ENCODE peak calls at places on chromosomes 5 and 9, in six cellular contexts. One of them, this sample, is unnamed.
A peak's percentile ranks its signal among the peaks of the same experiment; 100 is the strongest.

GRCh38 chr5:150710165-150710564 is 9.3 kb upstream of the RBM22 start:
- DNase-seq in A549: peak; percentile 14
- DNase-seq in sigmoid colon: no peak
- DNase-seq in GM23248: peak; percentile 30
- DNase-seq in tibial nerve: no peak
- DNase-seq in Peyer's patch: no peak
- DNase-seq in this sample: no peak

GRCh38 chr5:135429326-135429725 is 17.8 kb downstream of the DCANP1 start:
- DNase-seq in Peyer's patch: no peak
- DNase-seq in tibial nerve: no peak
- DNase-seq in sigmoid colon: no peak
- DNase-seq in A549: no peak
- DNase-seq in GM23248: no peak
- DNase-seq in this sample: no peak

GRCh38 chr9:114539718-114540410 is 34.6 kb upstream of the WHRN start:
- DNase-seq in tibial nerve: no peak
- DNase-seq in Peyer's patch: no peak
- DNase-seq in GM23248: no peak
- DNase-seq in A549: no peak
- DNase-seq in sigmoid colon: no peak
- DNase-seq in this sample: no peak

GRCh38 chr9:100600511-100601079 is 22.7 kb downstream of the CAVIN4 start:
- DNase-seq in GM23248: no peak
- DNase-seq in tibial nerve: no peak
- DNase-seq in Peyer's patch: no peak
- DNase-seq in sigmoid colon: no peak
- DNase-seq in A549: no peak
- DNase-seq in this sample: no peak

GRCh38 chr5:939368-939767 is 46.7 kb downstream of the TRIP13 start:
- DNase-seq in tibial nerve: no peak
- DNase-seq in sigmoid colon: peak; percentile 34
- DNase-seq in A549: no peak
- DNase-seq in Peyer's patch: no peak
- DNase-seq in GM23248: no peak
- DNase-seq in this sample: no peak

GRCh38 chr5:81021486-81021885 is 61.3 kb downstream of the RASGRF2 start:
- DNase-seq in Peyer's patch: no peak
- DNase-seq in sigmoid colon: no peak
- DNase-seq in tibial nerve: no peak
- DNase-seq in A549: no peak
- DNase-seq in GM23248: no peak
- DNase-seq in this sample: no peak

GRCh38 chr5:138503487-138504270 is 38.4 kb downstream of the EGR1 start:
- DNase-seq in GM23248: peak; percentile 80
- DNase-seq in A549: peak; percentile 67
- DNase-seq in Peyer's patch: no peak
- DNase-seq in sigmoid colon: no peak
- DNase-seq in tibial nerve: no peak
- DNase-seq in this sample: no peak

GRCh38 chr5:573976-574375 is 38.2 kb upstream of the CEP72 start:
- DNase-seq in A549: no peak
- DNase-seq in tibial nerve: no peak
- DNase-seq in sigmoid colon: peak; percentile 57
- DNase-seq in GM23248: no peak
- DNase-seq in Peyer's patch: peak; percentile 0
- DNase-seq in this sample: no peak

GRCh38 chr5:79858097-79858723 is 132.9 kb downstream of the MTX3 start:
- DNase-seq in A549: peak; percentile 56
- DNase-seq in Peyer's patch: peak; percentile 69
- DNase-seq in sigmoid colon: peak; percentile 84
- DNase-seq in tibial nerve: peak; percentile 69
- DNase-seq in GM23248: peak; percentile 55
- DNase-seq in this sample: peak; percentile 14

GRCh38 chr5:35904443-35905132 is 33.8 kb downstream of the CAPSL start:
- DNase-seq in sigmoid colon: no peak
- DNase-seq in A549: no peak
- DNase-seq in Peyer's patch: no peak
- DNase-seq in GM23248: no peak
- DNase-seq in tibial nerve: no peak
- DNase-seq in this sample: no peak

GRCh38 chr5:39440964-39441363 is 16.2 kb upstream of the DAB2 start:
- DNase-seq in GM23248: peak; percentile 64
- DNase-seq in A549: no peak
- DNase-seq in tibial nerve: no peak
- DNase-seq in Peyer's patch: no peak
- DNase-seq in sigmoid colon: no peak
- DNase-seq in this sample: no peak

GRCh38 chr9:125568616-125569015 is 138.4 kb downstream of the MAPKAP1 start:
- DNase-seq in GM23248: peak; percentile 68
- DNase-seq in Peyer's patch: no peak
- DNase-seq in A549: no peak
- DNase-seq in sigmoid colon: no peak
- DNase-seq in tibial nerve: no peak
- DNase-seq in this sample: no peak

GRCh38 chr5:73901045-73901444 is 275.0 kb downstream of the ARHGEF28 start:
- DNase-seq in A549: peak; percentile 78
- DNase-seq in tibial nerve: peak; percentile 31
- DNase-seq in sigmoid colon: no peak
- DNase-seq in Peyer's patch: no peak
- DNase-seq in GM23248: no peak
- DNase-seq in this sample: no peak

GRCh38 chr5:39473156-39473779 is 48.5 kb upstream of the DAB2 start:
- DNase-seq in GM23248: peak; percentile 76
- DNase-seq in A549: no peak
- DNase-seq in Peyer's patch: no peak
- DNase-seq in tibial nerve: no peak
- DNase-seq in sigmoid colon: no peak
- DNase-seq in this sample: no peak

GRCh38 chr5:112977440-112977861 is 853 bp downstream of the DCP2 start:
- DNase-seq in sigmoid colon: no peak
- DNase-seq in tibial nerve: no peak
- DNase-seq in Peyer's patch: no peak
- DNase-seq in A549: no peak
- DNase-seq in GM23248: peak; percentile 55
- DNase-seq in this sample: no peak

GRCh38 chr5:80796861-80797260 is 142.1 kb upstream of the DHFR start:
- DNase-seq in A549: no peak
- DNase-seq in sigmoid colon: no peak
- DNase-seq in tibial nerve: no peak
- DNase-seq in GM23248: no peak
- DNase-seq in Peyer's patch: no peak
- DNase-seq in this sample: no peak

GRCh38 chr5:83085106-83085505 is 7.8 kb downstream of the XRCC4 start:
- DNase-seq in A549: no peak
- DNase-seq in Peyer's patch: no peak
- DNase-seq in sigmoid colon: no peak
- DNase-seq in GM23248: no peak
- DNase-seq in tibial nerve: no peak
- DNase-seq in this sample: no peak

GRCh38 chr5:124124711-124125229 is 612.8 kb downstream of the CSNK1G3 start:
- DNase-seq in GM23248: peak; percentile 34
- DNase-seq in Peyer's patch: no peak
- DNase-seq in A549: no peak
- DNase-seq in sigmoid colon: no peak
- DNase-seq in tibial nerve: no peak
- DNase-seq in this sample: no peak
- H3K27ac ChIP-seq in GM23248: no peak overlapping the region
- H3K27ac ChIP-seq in Peyer's patch: no peak overlapping the region
- H3K27ac ChIP-seq in A549: no peak overlapping the region
- H3K27ac ChIP-seq in sigmoid colon: no peak overlapping the region
- H3K27ac ChIP-seq in tibial nerve: no peak overlapping the region
- H3K27ac ChIP-seq in this sample: no peak overlapping the region

GRCh38 chr5:174692982-174693422 is 31.4 kb upstream of the MSX2 start:
- DNase-seq in sigmoid colon: no peak
- DNase-seq in tibial nerve: no peak
- DNase-seq in A549: no peak
- DNase-seq in Peyer's patch: no peak
- DNase-seq in GM23248: no peak
- DNase-seq in this sample: no peak

GRCh38 chr5:174688441-174689354 is 35.7 kb upstream of the MSX2 start:
- DNase-seq in tibial nerve: no peak
- DNase-seq in A549: no peak
- DNase-seq in Peyer's patch: no peak
- DNase-seq in sigmoid colon: no peak
- DNase-seq in GM23248: no peak
- DNase-seq in this sample: no peak

GRCh38 chr5:174693697-174694400 is 30.5 kb upstream of the MSX2 start:
- DNase-seq in A549: peak; percentile 37
- DNase-seq in GM23248: no peak
- DNase-seq in tibial nerve: no peak
- DNase-seq in Peyer's patch: no peak
- DNase-seq in sigmoid colon: peak; percentile 54
- DNase-seq in this sample: no peak

GRCh38 chr5:174690256-174690655 is 34.1 kb upstream of the MSX2 start:
- DNase-seq in GM23248: peak; percentile 17
- DNase-seq in Peyer's patch: no peak
- DNase-seq in tibial nerve: no peak
- DNase-seq in A549: peak; percentile 24
- DNase-seq in sigmoid colon: no peak
- DNase-seq in this sample: no peak

DNA sequence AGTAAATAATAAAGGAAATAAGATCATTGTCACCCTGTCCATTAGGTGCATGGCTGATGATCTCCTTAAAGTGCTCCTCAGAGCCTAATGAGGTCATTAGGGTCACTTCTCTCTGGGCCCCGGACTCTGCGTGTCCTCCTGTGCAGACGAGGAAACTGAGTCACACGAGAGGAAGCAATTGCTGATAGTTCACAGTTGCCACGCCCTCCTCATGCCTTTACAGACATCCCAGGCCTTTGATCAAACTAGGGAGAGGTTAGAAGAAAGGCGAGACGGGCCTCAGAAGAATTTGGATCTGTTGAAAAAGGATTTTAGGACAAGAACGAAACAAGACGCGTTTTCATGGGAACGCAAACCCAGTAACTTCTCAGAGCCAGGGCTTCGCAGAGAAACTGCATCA is 32.0 kb upstream of the MSX2 start:
- DNase-seq in Peyer's patch: no peak
- DNase-seq in A549: no peak
- DNase-seq in tibial nerve: no peak
- DNase-seq in sigmoid colon: no peak
- DNase-seq in GM23248: no peak
- DNase-seq in this sample: no peak
- H3K27ac ChIP-seq in Peyer's patch: no peak overlapping the region
- H3K27ac ChIP-seq in A549: no peak overlapping the region
- H3K27ac ChIP-seq in tibial nerve: no peak overlapping the region
- H3K27ac ChIP-seq in sigmoid colon: no peak overlapping the region
- H3K27ac ChIP-seq in GM23248: no peak overlapping the region
- H3K27ac ChIP-seq in this sample: no peak overlapping the region

GRCh38 chr9:112868956-112869594 is 21.6 kb downstream of the SLC46A2 start:
- DNase-seq in Peyer's patch: no peak
- DNase-seq in GM23248: no peak
- DNase-seq in sigmoid colon: peak; percentile 26
- DNase-seq in tibial nerve: no peak
- DNase-seq in A549: no peak
- DNase-seq in this sample: no peak
- H3K27ac ChIP-seq in Peyer's patch: no peak overlapping the region
- H3K27ac ChIP-seq in GM23248: no peak overlapping the region
- H3K27ac ChIP-seq in sigmoid colon: no peak overlapping the region
- H3K27ac ChIP-seq in tibial nerve: peak overlapping the region; percentile 12
- H3K27ac ChIP-seq in A549: no peak overlapping the region
- H3K27ac ChIP-seq in this sample: no peak overlapping the region

GRCh38 chr9:121316378-121316777 is 48.4 kb downstream of the GSN start:
- DNase-seq in sigmoid colon: no peak
- DNase-seq in tibial nerve: no peak
- DNase-seq in Peyer's patch: no peak
- DNase-seq in A549: no peak
- DNase-seq in GM23248: no peak
- DNase-seq in this sample: no peak

GRCh38 chr9:121310571-121310970 is 42.6 kb downstream of the GSN start:
- DNase-seq in A549: no peak
- DNase-seq in sigmoid colon: no peak
- DNase-seq in tibial nerve: peak; percentile 9
- DNase-seq in Peyer's patch: no peak
- DNase-seq in GM23248: no peak
- DNase-seq in this sample: no peak

GRCh38 chr9:121316852-121317373 is 49.0 kb downstream of the GSN start:
- DNase-seq in GM23248: no peak
- DNase-seq in Peyer's patch: no peak
- DNase-seq in sigmoid colon: no peak
- DNase-seq in tibial nerve: no peak
- DNase-seq in A549: no peak
- DNase-seq in this sample: no peak

GRCh38 chr9:121312169-121312568 is 44.2 kb downstream of the GSN start:
- DNase-seq in sigmoid colon: no peak
- DNase-seq in A549: no peak
- DNase-seq in Peyer's patch: no peak
- DNase-seq in GM23248: no peak
- DNase-seq in tibial nerve: peak; percentile 19
- DNase-seq in this sample: no peak

DNA sequence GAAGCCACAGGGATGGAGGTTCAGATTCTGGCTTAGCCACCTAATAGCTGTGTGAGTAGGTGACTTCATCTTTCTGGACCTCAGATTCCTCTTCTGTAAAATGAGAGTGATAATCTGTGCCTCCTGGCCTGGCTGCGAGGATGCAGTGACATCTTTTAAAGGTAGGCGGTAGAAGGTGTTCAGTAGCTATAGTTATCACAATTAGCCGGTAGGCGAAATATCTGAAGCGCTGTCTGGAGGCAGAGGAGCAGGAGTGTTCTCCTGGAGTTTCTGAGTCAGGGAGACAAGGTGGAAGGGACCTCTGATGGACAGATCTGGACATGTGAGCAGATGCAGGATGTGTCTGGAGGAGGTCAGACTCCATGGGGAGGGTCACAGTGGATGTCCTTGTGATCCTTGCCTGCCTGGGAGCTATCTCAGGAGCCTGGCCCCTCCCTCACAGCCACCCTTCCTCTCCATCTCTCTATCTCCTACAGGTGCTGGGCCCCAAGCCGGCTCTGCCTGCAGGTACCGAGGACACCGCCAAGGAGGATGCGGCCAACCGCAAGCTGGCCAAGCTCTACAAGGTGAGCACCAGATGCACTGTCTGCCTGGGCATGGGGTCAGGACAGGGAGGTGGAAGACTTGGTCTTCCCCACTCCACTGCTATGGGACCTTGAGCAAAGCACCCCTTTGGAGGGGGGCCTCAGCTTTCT is 45.6 kb downstream of the GSN start:
- DNase-seq in sigmoid colon: no peak
- DNase-seq in tibial nerve: peak; percentile 14
- DNase-seq in GM23248: no peak
- DNase-seq in Peyer's patch: no peak
- DNase-seq in A549: no peak
- DNase-seq in this sample: no peak
- H3K27ac ChIP-seq in sigmoid colon: peak overlapping the region; percentile 96
- H3K27ac ChIP-seq in tibial nerve: peak overlapping the region; percentile 57
- H3K27ac ChIP-seq in GM23248: no peak overlapping the region
- H3K27ac ChIP-seq in Peyer's patch: no peak overlapping the region
- H3K27ac ChIP-seq in A549: no peak overlapping the region
- H3K27ac ChIP-seq in this sample: no peak overlapping the region

GRCh38 chr5:78591227-78591626 is 57.3 kb downstream of the LHFPL2 start:
- DNase-seq in GM23248: peak; percentile 93
- DNase-seq in Peyer's patch: no peak
- DNase-seq in tibial nerve: no peak
- DNase-seq in sigmoid colon: no peak
- DNase-seq in A549: peak; percentile 84
- DNase-seq in this sample: no peak
- H3K27ac ChIP-seq in GM23248: peak overlapping the region; percentile 81
- H3K27ac ChIP-seq in Peyer's patch: peak overlapping the region; percentile 64
- H3K27ac ChIP-seq in tibial nerve: peak overlapping the region; percentile 27
- H3K27ac ChIP-seq in sigmoid colon: peak overlapping the region; percentile 54
- H3K27ac ChIP-seq in A549: peak overlapping the region; percentile 92
- H3K27ac ChIP-seq in this sample: peak overlapping the region; percentile 9

GRCh38 chr9:85445887-85446286 is 295.9 kb downstream of the AGTPBP1 start:
- DNase-seq in A549: no peak
- DNase-seq in GM23248: no peak
- DNase-seq in sigmoid colon: no peak
- DNase-seq in Peyer's patch: no peak
- DNase-seq in tibial nerve: no peak
- DNase-seq in this sample: no peak
- H3K27ac ChIP-seq in A549: no peak overlapping the region
- H3K27ac ChIP-seq in GM23248: no peak overlapping the region
- H3K27ac ChIP-seq in sigmoid colon: no peak overlapping the region
- H3K27ac ChIP-seq in Peyer's patch: no peak overlapping the region
- H3K27ac ChIP-seq in tibial nerve: no peak overlapping the region
- H3K27ac ChIP-seq in this sample: no peak overlapping the region